ENCODE peak calls at places on chromosome 21, in six cellular contexts. One of them, this sample, is unnamed.

GRCh38 chr21:41425954-41426655 is at the start of gene MX1:
- DNase-seq in small intestine: peak; percentile 93
- DNase-seq in pancreas: peak; percentile 73
- DNase-seq in GM23248: peak; percentile 58
- DNase-seq in naive thymus-derived CD4-positive, alpha-beta T cell: peak; percentile 89
- DNase-seq in stomach: peak; percentile 89
- DNase-seq in this sample: peak; percentile 64

GRCh38 chr21:18244721-18245486 is at the start of gene CHODL:
- DNase-seq in small intestine: no peak
- DNase-seq in pancreas: no peak
- DNase-seq in GM23248: no peak
- DNase-seq in naive thymus-derived CD4-positive, alpha-beta T cell: no peak
- DNase-seq in stomach: no peak
- DNase-seq in this sample: no peak

GRCh38 chr21:42534901-42535378 is 21.3 kb downstream of the SLC37A1 start:
- DNase-seq in small intestine: peak; percentile 89
- DNase-seq in pancreas: no peak
- DNase-seq in GM23248: no peak
- DNase-seq in naive thymus-derived CD4-positive, alpha-beta T cell: no peak
- DNase-seq in stomach: peak; percentile 24
- DNase-seq in this sample: no peak

GRCh38 chr21:42316891-42317290 is 1.7 kb upstream of the TFF3 start:
- DNase-seq in small intestine: peak; percentile 90
- DNase-seq in pancreas: no peak
- DNase-seq in GM23248: no peak
- DNase-seq in naive thymus-derived CD4-positive, alpha-beta T cell: no peak
- DNase-seq in stomach: no peak
- DNase-seq in this sample: no peak

GRCh38 chr21:42031816-42032215 is 21.7 kb upstream of the ZBTB21 start:
- DNase-seq in small intestine: no peak
- DNase-seq in pancreas: no peak
- DNase-seq in GM23248: no peak
- DNase-seq in naive thymus-derived CD4-positive, alpha-beta T cell: no peak
- DNase-seq in stomach: no peak
- DNase-seq in this sample: no peak

GRCh38 chr21:14686466-14687276 is 140.6 kb upstream of the SAMSN1 start:
- DNase-seq in small intestine: peak; percentile 40
- DNase-seq in pancreas: no peak
- DNase-seq in GM23248: no peak
- DNase-seq in naive thymus-derived CD4-positive, alpha-beta T cell: no peak
- DNase-seq in stomach: no peak
- DNase-seq in this sample: no peak

GRCh38 chr21:30615199-30615598 is 1.0 kb upstream of the KRTAP20-1 start:
- DNase-seq in small intestine: no peak
- DNase-seq in pancreas: no peak
- DNase-seq in GM23248: no peak
- DNase-seq in naive thymus-derived CD4-positive, alpha-beta T cell: no peak
- DNase-seq in stomach: no peak
- DNase-seq in this sample: no peak

GRCh38 chr21:32545948-32546441 is 39.3 kb downstream of the TCP10L start:
- DNase-seq in small intestine: no peak
- DNase-seq in pancreas: no peak
- DNase-seq in GM23248: peak; percentile 68
- DNase-seq in naive thymus-derived CD4-positive, alpha-beta T cell: no peak
- DNase-seq in stomach: no peak
- DNase-seq in this sample: no peak

GRCh38 chr21:39634507-39634906 is 21.8 kb downstream of the B3GALT5 start:
- DNase-seq in small intestine: no peak
- DNase-seq in pancreas: no peak
- DNase-seq in GM23248: no peak
- DNase-seq in naive thymus-derived CD4-positive, alpha-beta T cell: no peak
- DNase-seq in stomach: no peak
- DNase-seq in this sample: no peak

GRCh38 chr21:42793774-42794173 is 85.6 kb downstream of the WDR4 start:
- DNase-seq in small intestine: no peak
- DNase-seq in pancreas: no peak
- DNase-seq in GM23248: no peak
- DNase-seq in naive thymus-derived CD4-positive, alpha-beta T cell: no peak
- DNase-seq in stomach: no peak
- DNase-seq in this sample: no peak

GRCh38 chr21:39527664-39528381 is 76.1 kb downstream of the SH3BGR start:
- DNase-seq in small intestine: peak; percentile 88
- DNase-seq in pancreas: peak; percentile 69
- DNase-seq in GM23248: peak; percentile 3
- DNase-seq in naive thymus-derived CD4-positive, alpha-beta T cell: no peak
- DNase-seq in stomach: peak; percentile 74
- DNase-seq in this sample: no peak

GRCh38 chr21:33490991-33491372 is 534 bp downstream of the DNAJC28 start:
- DNase-seq in small intestine: peak; percentile 31
- DNase-seq in pancreas: no peak
- DNase-seq in GM23248: peak; percentile 32
- DNase-seq in naive thymus-derived CD4-positive, alpha-beta T cell: no peak
- DNase-seq in stomach: no peak
- DNase-seq in this sample: no peak

GRCh38 chr21:38289697-38290096 is 32.9 kb downstream of the KCNJ15 start:
- DNase-seq in small intestine: no peak
- DNase-seq in pancreas: no peak
- DNase-seq in GM23248: peak; percentile 98
- DNase-seq in naive thymus-derived CD4-positive, alpha-beta T cell: no peak
- DNase-seq in stomach: no peak
- DNase-seq in this sample: no peak

GRCh38 chr21:41054206-41054605 is 113.8 kb upstream of the BACE2 start:
- DNase-seq in small intestine: no peak
- DNase-seq in pancreas: no peak
- DNase-seq in GM23248: no peak
- DNase-seq in naive thymus-derived CD4-positive, alpha-beta T cell: no peak
- DNase-seq in stomach: no peak
- DNase-seq in this sample: no peak

GRCh38 chr21:14923468-14923867 is 141.3 kb downstream of the NRIP1 start:
- DNase-seq in small intestine: no peak
- DNase-seq in pancreas: no peak
- DNase-seq in GM23248: peak; percentile 64
- DNase-seq in naive thymus-derived CD4-positive, alpha-beta T cell: no peak
- DNase-seq in stomach: no peak
- DNase-seq in this sample: no peak

GRCh38 chr21:20968391-20968790 is 29.8 kb upstream of the NCAM2 start:
- DNase-seq in small intestine: no peak
- DNase-seq in pancreas: no peak
- DNase-seq in GM23248: no peak
- DNase-seq in naive thymus-derived CD4-positive, alpha-beta T cell: no peak
- DNase-seq in stomach: no peak
- DNase-seq in this sample: no peak

DNA sequence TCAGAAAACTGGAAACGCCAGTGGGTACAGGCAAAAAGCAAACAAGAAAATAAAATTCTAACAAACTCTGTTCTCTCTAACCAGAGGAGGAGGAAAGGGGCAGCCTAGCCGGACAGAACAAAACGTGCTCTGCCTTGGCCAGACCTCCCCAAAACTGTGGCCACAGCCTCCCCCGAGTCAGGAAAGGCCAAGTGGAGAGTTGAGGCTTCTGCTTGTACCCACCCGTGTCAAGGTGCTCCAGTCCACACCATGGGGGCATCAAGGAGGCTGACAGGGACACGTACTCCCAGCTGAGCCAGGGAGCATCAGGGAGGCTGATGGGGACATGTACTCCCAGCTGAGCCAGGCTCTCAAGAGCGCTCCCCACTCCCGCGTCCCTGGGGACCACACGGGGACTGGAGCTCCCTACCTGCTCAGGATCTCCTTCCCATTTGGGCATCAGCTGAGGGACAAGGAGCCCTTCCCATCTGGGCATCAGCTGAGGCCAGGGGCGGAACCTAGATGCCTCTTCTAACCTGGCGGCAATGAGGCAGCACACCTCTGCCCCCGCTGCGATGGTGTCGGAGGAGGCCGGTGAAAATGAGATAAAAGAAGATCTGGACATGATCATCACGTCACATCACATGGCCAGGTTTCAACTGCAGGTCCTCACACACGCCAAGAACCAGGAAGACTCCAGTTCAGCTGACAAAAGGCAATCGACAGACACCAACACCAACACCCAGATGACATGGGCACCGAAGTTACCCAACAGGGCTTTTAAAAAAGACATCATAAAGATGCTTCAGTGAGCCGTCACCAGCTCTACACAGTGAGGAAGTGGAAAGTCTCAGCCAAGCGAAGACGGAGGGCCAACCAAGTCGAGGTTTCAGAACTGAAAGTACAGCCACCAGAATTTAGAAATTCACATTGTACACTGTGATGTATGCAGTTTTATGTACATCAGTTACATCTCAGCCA is 154.6 kb upstream of the COL6A1 start:
- DNase-seq in small intestine: no peak
- DNase-seq in pancreas: no peak
- DNase-seq in GM23248: no peak
- DNase-seq in naive thymus-derived CD4-positive, alpha-beta T cell: peak; percentile 23
- DNase-seq in stomach: no peak
- DNase-seq in this sample: no peak
- H3K9me3 ChIP-seq in small intestine: no peaks in the 10 kb centered on the region
- H3K9me3 ChIP-seq in pancreas: no peaks in the 10 kb centered on the region
- H3K9me3 ChIP-seq in GM23248: no peaks in the 10 kb centered on the region
- H3K9me3 ChIP-seq in naive thymus-derived CD4-positive, alpha-beta T cell: no peaks in the 10 kb centered on the region
- H3K9me3 ChIP-seq in stomach: no peaks in the 10 kb centered on the region
- H3K9me3 ChIP-seq in this sample: no peaks in the 10 kb centered on the region

DNA sequence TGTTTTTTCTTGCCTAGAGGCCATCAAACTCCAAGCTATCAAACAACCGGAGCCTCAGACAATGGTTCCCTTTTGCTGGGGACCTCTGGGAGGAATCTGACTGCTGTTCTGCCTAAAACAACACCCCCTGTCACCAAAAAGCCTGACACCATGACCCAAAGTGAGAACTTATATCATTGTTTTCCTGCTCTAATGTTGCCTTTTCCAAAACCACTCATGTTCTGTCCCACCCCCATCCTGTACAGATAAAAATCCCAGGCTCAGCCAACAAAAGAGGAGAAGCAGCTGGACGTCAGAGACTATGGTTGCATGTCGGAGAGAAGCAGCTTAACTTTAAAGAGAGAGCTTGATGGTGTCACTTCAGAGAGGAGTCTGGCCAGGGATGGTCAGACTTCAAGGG is 327.2 kb upstream of the CXADR start:
- DNase-seq in small intestine: no peak
- DNase-seq in pancreas: no peak
- DNase-seq in GM23248: no peak
- DNase-seq in naive thymus-derived CD4-positive, alpha-beta T cell: no peak
- DNase-seq in stomach: no peak
- DNase-seq in this sample: no peak
- H3K9me3 ChIP-seq in small intestine: peaks cover 5% of the 10 kb centered on the region
- H3K9me3 ChIP-seq in pancreas: no peaks in the 10 kb centered on the region
- H3K9me3 ChIP-seq in GM23248: no peaks in the 10 kb centered on the region
- H3K9me3 ChIP-seq in naive thymus-derived CD4-positive, alpha-beta T cell: no peaks in the 10 kb centered on the region
- H3K9me3 ChIP-seq in stomach: no peaks in the 10 kb centered on the region
- H3K9me3 ChIP-seq in this sample: no peaks in the 10 kb centered on the region

DNA sequence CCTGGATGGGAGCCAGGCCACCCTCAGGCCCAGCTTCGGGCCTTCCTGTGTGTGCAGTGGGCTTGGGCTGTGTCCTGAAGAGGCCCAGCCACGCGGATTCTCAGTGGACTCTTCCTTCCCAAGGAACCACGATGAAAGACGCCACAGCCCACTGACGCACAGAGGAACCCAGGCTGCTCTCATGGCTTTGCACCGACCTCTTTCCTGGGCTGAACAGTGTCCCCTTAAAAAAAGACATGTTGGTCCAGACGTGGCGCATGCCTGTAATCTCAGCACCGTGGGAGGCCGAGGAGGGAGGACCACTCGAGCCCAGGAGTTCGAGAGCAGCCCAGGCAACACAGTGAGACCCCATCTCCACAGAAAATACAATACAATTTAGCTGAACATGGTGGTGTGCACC is 3.5 kb downstream of the KRTAP10-11 start:
- DNase-seq in small intestine: no peak
- DNase-seq in pancreas: no peak
- DNase-seq in GM23248: no peak
- DNase-seq in naive thymus-derived CD4-positive, alpha-beta T cell: no peak
- DNase-seq in stomach: no peak
- DNase-seq in this sample: no peak
- H3K9me3 ChIP-seq in small intestine: no peaks in the 10 kb centered on the region
- H3K9me3 ChIP-seq in pancreas: no peaks in the 10 kb centered on the region
- H3K9me3 ChIP-seq in GM23248: no peaks in the 10 kb centered on the region
- H3K9me3 ChIP-seq in naive thymus-derived CD4-positive, alpha-beta T cell: peaks cover 6% of the 10 kb centered on the region
- H3K9me3 ChIP-seq in stomach: no peaks in the 10 kb centered on the region
- H3K9me3 ChIP-seq in this sample: peaks cover 5% of the 10 kb centered on the region

GRCh38 chr21:25457411-25457810 is 149.9 kb downstream of the MRPL39 start:
- DNase-seq in small intestine: peak; percentile 29
- DNase-seq in pancreas: no peak
- DNase-seq in GM23248: peak; percentile 56
- DNase-seq in naive thymus-derived CD4-positive, alpha-beta T cell: peak; percentile 19
- DNase-seq in stomach: no peak
- DNase-seq in this sample: no peak
- H3K9me3 ChIP-seq in small intestine: peaks cover 1% of the 10 kb centered on the region
- H3K9me3 ChIP-seq in pancreas: no peaks in the 10 kb centered on the region
- H3K9me3 ChIP-seq in GM23248: no peaks in the 10 kb centered on the region
- H3K9me3 ChIP-seq in naive thymus-derived CD4-positive, alpha-beta T cell: no peaks in the 10 kb centered on the region
- H3K9me3 ChIP-seq in stomach: no peaks in the 10 kb centered on the region
- H3K9me3 ChIP-seq in this sample: no peaks in the 10 kb centered on the region

This sample was measured in T-helper 17 cell.